ENCODE peak calls at places on chromosomes 11 and 22, in seven cellular contexts. L is ovary, F is HTR-8/SVneo, G is C1 segment of cervical spinal cord, K is GM23338, J is H54, H is SHP77. A is an unnamed sample.

GRCh38 chr22:19817561-19818263 is 37.0 kb downstream of the GNB1L start:
- DNase-seq in H (no peak), K (no peak), G (no peak), F (no peak), L (no peak), J (no peak), A (no peak)

GRCh38 chr11:44774131-44774530 is 47.4 kb downstream of the TSPAN18 start:
- DNase-seq in J (no peak), F (no peak), G (no peak), L (no peak), H (no peak), K (peak), A (no peak)

GRCh38 chr11:112163875-112164521 is at the start of gene IL18:
- DNase-seq in L (no peak), F (no peak), H (no peak), J (peak), G (no peak), K (peak), A (no peak)

GRCh38 chr22:26502688-26503561 is 9.3 kb downstream of the TFIP11 start:
- DNase-seq in H (peak), F (peak), K (peak), J (no peak), G (no peak), L (no peak), A (peak)

GRCh38 chr22:43819691-43820670 is 7.9 kb upstream of the EFCAB6 start:
- DNase-seq in G (no peak), K (no peak), H (no peak), F (no peak), L (no peak), J (no peak), A (no peak)

GRCh38 chr11:128936546-128937275 is 6.0 kb downstream of the TP53AIP1 start:
- DNase-seq in H (peak), J (no peak), G (no peak), L (no peak), F (no peak), K (peak), A (no peak)

GRCh38 chr11:117597083-117597482 is 199.9 kb downstream of the DSCAML1 start:
- DNase-seq in K (peak), G (no peak), H (no peak), L (no peak), J (peak), F (peak), A (no peak)

GRCh38 chr11:96052921-96053631 is 129.2 kb upstream of the MTMR2 start:
- DNase-seq in J (no peak), G (no peak), F (no peak), K (no peak), H (no peak), L (no peak), A (peak)

GRCh38 chr11:88284306-88285057 is 53.1 kb downstream of the CTSC start:
- DNase-seq in L (no peak), H (no peak), F (no peak), J (no peak), G (no peak), K (no peak), A (no peak)

GRCh38 chr11:8776209-8776608 is 93.6 kb downstream of the RPL27A start:
- DNase-seq in F (no peak), L (no peak), G (no peak), K (no peak), H (no peak), J (no peak), A (no peak)

GRCh38 chr11:126392638-126393023 is 37.1 kb downstream of the ST3GAL4 start:
- DNase-seq in F (no peak), L (peak), G (no peak), H (no peak), K (no peak), J (no peak), A (no peak)

GRCh38 chr11:64631675-64632074 is 40.7 kb downstream of the SLC22A12 start:
- DNase-seq in G (no peak), H (no peak), F (no peak), J (no peak), K (no peak), L (no peak), A (no peak)

GRCh38 chr11:112555491-112556364 is 295.1 kb upstream of the PLET1 start:
- DNase-seq in J (peak), H (peak), F (peak), K (peak), G (peak), L (peak), A (no peak)

GRCh38 chr11:45423475-45424081 is 137.4 kb upstream of the SYT13 start:
- DNase-seq in F (no peak), H (no peak), L (no peak), J (no peak), K (no peak), G (no peak), A (no peak)

GRCh38 chr11:1206391-1207271 is 16.2 kb upstream of the MUC5B start:
- DNase-seq in F (no peak), K (no peak), J (no peak), H (no peak), G (no peak), L (no peak), A (no peak)

GRCh38 chr11:67389477-67389876 is 2.3 kb upstream of the RAD9A start:
- DNase-seq in J (no peak), F (peak), G (no peak), L (no peak), K (peak), H (peak), A (no peak)

GRCh38 chr11:67270256-67271211 is 4.3 kb downstream of the GRK2 start:
- DNase-seq in L (peak), H (no peak), J (no peak), G (no peak), F (no peak), K (peak), A (no peak)

GRCh38 chr11:75920886-75921285 is 105.9 kb downstream of the UVRAG start:
- DNase-seq in K (no peak), H (no peak), G (no peak), J (no peak), F (no peak), L (no peak), A (no peak)

GRCh38 chr11:44025727-44026126 is 22.1 kb upstream of the ACCSL start:
- DNase-seq in H (no peak), L (no peak), G (no peak), F (no peak), J (no peak), K (no peak), A (no peak)

GRCh38 chr22:49996532-49997220 is 15.9 kb downstream of the IL17REL start:
- DNase-seq in G (no peak), H (no peak), L (no peak), F (no peak), K (no peak), J (no peak), A (no peak)

GRCh38 chr22:44337658-44338004 is 24.9 kb upstream of the SHISAL1 start:
- DNase-seq in J (peak), F (peak), G (no peak), L (peak), K (peak), H (peak), A (peak)

GRCh38 chr11:106990322-106990721 is 28.0 kb downstream of the GUCY1A2 start:
- DNase-seq in F (no peak), K (no peak), J (no peak), H (no peak), G (no peak), L (no peak), A (no peak)

GRCh38 chr22:34111210-34111824 is 191.0 kb upstream of the LARGE1 start:
- DNase-seq in L (peak), K (peak), J (peak), F (peak), H (peak), G (no peak), A (no peak)

GRCh38 chr22:39518124-39518786 is 2.1 kb upstream of the ATF4 start:
- DNase-seq in K (no peak), F (no peak), G (no peak), L (no peak), J (no peak), H (no peak), A (peak)

GRCh38 chr22:25726241-25726640 is 15.7 kb upstream of the MYO18B start:
- DNase-seq in L (no peak), F (no peak), J (no peak), G (no peak), K (no peak), H (no peak), A (no peak)

GRCh38 chr22:43375951-43376455 is 32.8 kb upstream of the SCUBE1 start:
- DNase-seq in G (no peak), L (no peak), H (no peak), K (no peak), J (no peak), F (no peak), A (peak)

GRCh38 chr11:132278801-132279574 is 908.6 kb downstream of the NTM start:
- DNase-seq in J (no peak), H (no peak), G (no peak), K (peak), L (no peak), F (no peak), A (no peak)

GRCh38 chr11:67120881-67121710 is 2.0 kb downstream of the KDM2A start:
- DNase-seq in F (no peak), H (no peak), G (no peak), L (no peak), J (no peak), K (no peak), A (peak)

GRCh38 chr22:35514366-35514765 is 26.3 kb upstream of the RASD2 start:
- DNase-seq in F (no peak), K (no peak), J (no peak), H (no peak), L (no peak), G (no peak), A (no peak)

GRCh38 chr22:20552450-20552894 is 45.1 kb downstream of the MED15 start:
- DNase-seq in H (no peak), K (no peak), J (no peak), F (no peak), G (no peak), L (peak), A (no peak)

A was measured in SJSA1.